ENCODE peak calls at places on chromosomes 12 and 14, in five cellular contexts. I is lower lobe of right lung, W is fibroblast of pulmonary artery, L is endothelial cell, X is RWPE1. H is an unnamed sample.
A peak's percentile ranks its signal among the peaks of the same experiment; 100 is the strongest.

GRCh38 chr12:64171715-64172114 is 50.4 kb downstream of the KICS2 start:
- DNase-seq in I (no peak), W (peak; percentile 35), L (no peak), X (no peak), H (no peak)

GRCh38 chr14:62736426-62737043 is 308.7 kb downstream of the KCNH5 start:
- DNase-seq in I (no peak), W (no peak), L (no peak), X (no peak), H (no peak)

GRCh38 chr14:56810341-56810740 is at the start of gene OTX2:
- DNase-seq in I (no peak), W (no peak), L (peak; percentile 15), X (no peak), H (no peak)

GRCh38 chr12:12470751-12471300 is 91.8 kb downstream of the DUSP16 start:
- DNase-seq in I (no peak), W (no peak), L (no peak), X (no peak), H (no peak)

GRCh38 chr12:132711169-132711843 is 664 bp downstream of the PGAM5 start:
- DNase-seq in I (no peak), W (peak; percentile 16), L (peak; percentile 33), X (no peak), H (no peak)

GRCh38 chr12:119417440-119417839 is 82.9 kb downstream of the CCDC60 start:
- DNase-seq in I (no peak), W (no peak), L (no peak), X (no peak), H (no peak)

GRCh38 chr14:37618498-37619041 is 23.1 kb downstream of the TTC6 start:
- DNase-seq in I (no peak), W (no peak), L (no peak), X (no peak), H (no peak)

GRCh38 chr12:23906329-23906728 is 43.1 kb downstream of the SOX5 start:
- DNase-seq in I (no peak), W (peak; percentile 55), L (no peak), X (peak; percentile 1), H (no peak)

GRCh38 chr12:3313655-3314305 is 177.2 kb upstream of the PRMT8 start:
- DNase-seq in I (no peak), W (peak; percentile 14), L (peak; percentile 50), X (peak; percentile 17), H (no peak)

GRCh38 chr12:29672580-29672979 is 111.2 kb downstream of the TMTC1 start:
- DNase-seq in I (no peak), W (no peak), L (no peak), X (no peak), H (no peak)

GRCh38 chr12:67659296-67659695 is 10.8 kb downstream of the DYRK2 start:
- DNase-seq in I (no peak), W (no peak), L (no peak), X (no peak), H (no peak)

GRCh38 chr12:102781117-102781516 is 135.9 kb downstream of the PAH start:
- DNase-seq in I (no peak), W (no peak), L (no peak), X (no peak), H (no peak)

GRCh38 chr12:103679771-103680170 is 92.7 kb downstream of the STAB2 start:
- DNase-seq in I (no peak), W (no peak), L (no peak), X (no peak), H (no peak)

GRCh38 chr14:30227871-30228270 is 300.2 kb upstream of the PRKD1 start:
- DNase-seq in I (no peak), W (peak; percentile 62), L (no peak), X (peak; percentile 64), H (no peak)

GRCh38 chr12:106601031-106601430 is 18.2 kb downstream of the RFX4 start:
- DNase-seq in I (no peak), W (no peak), L (no peak), X (no peak), H (no peak)

GRCh38 chr12:106601548-106601947 is 18.7 kb downstream of the RFX4 start:
- DNase-seq in I (no peak), W (no peak), L (no peak), X (no peak), H (no peak)

GRCh38 chr12:106598003-106598402 is 15.2 kb downstream of the RFX4 start:
- DNase-seq in I (no peak), W (no peak), L (no peak), X (no peak), H (no peak)

GRCh38 chr12:106600503-106600902 is 17.7 kb downstream of the RFX4 start:
- DNase-seq in I (no peak), W (no peak), L (no peak), X (no peak), H (no peak)

GRCh38 chr12:106599302-106599701 is 16.5 kb downstream of the RFX4 start:
- DNase-seq in I (no peak), W (no peak), L (no peak), X (no peak), H (no peak)
- TF ChIP-seq CTCF in I (no peak), W (no peak), L (no peak), X (no peak), H (no peak)

DNA sequence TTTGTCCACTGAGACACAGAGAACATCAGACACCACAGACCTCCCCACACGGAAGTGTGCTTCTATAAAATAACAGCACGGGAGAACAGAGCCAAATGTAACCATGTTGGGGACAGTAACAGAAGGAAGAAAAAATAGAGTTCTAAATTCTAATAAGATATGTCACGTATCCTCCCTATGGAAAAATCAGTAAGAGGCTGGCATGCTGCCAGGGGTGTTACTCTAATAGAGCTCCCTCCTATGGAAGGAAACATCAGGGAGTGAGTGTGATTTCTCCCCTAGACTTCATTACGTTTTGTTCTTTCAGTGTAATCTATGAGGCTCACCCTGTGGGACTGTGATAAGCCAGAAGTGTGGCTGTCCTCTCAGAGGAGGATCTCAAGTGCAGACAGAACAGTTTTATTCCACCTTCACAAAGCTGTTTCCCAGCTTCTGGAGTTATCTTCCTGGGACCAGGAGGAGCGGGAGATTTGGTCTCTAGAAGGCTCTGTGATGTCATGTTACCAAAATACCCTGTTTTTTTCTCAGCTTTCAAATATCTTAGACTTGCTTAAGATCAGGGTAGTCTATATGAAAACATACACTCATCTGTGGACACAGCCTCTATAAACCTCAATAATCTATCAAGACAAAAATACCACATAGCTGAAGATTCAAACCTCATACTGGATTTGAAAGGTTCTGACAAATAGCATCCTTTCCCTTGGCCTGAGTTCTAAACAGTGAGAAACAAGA is 69.3 kb downstream of the ZFC3H1 start:
- DNase-seq in I (no peak), W (peak; percentile 68), L (no peak), X (no peak), H (no peak)
- TF ChIP-seq CTCF in I (no peak), W (peak; percentile 13), L (no peak), X (no peak), H (no peak)

GRCh38 chr12:127685476-127686234 is 581.3 kb upstream of the TMEM132C start:
- DNase-seq in I (no peak), W (no peak), L (no peak), X (no peak), H (no peak)

GRCh38 chr12:127688901-127689428 is 578.0 kb upstream of the TMEM132C start:
- DNase-seq in I (no peak), W (no peak), L (no peak), X (no peak), H (no peak)

GRCh38 chr12:127690161-127690560 is 576.8 kb upstream of the TMEM132C start:
- DNase-seq in I (no peak), W (no peak), L (no peak), X (no peak), H (no peak)
- TF ChIP-seq CTCF in I (no peak), W (peak; percentile 5), L (no peak), X (no peak), H (peak; percentile 66)

GRCh38 chr14:99040711-99041110 is 231.3 kb downstream of the BCL11B start:
- DNase-seq in I (no peak), W (no peak), L (no peak), X (no peak), H (no peak)

GRCh38 chr14:99039316-99040041 is 232.5 kb downstream of the BCL11B start:
- DNase-seq in I (no peak), W (no peak), L (no peak), X (no peak), H (no peak)

GRCh38 chr14:99041141-99041819 is 230.7 kb downstream of the BCL11B start:
- DNase-seq in I (no peak), W (no peak), L (no peak), X (no peak), H (no peak)

GRCh38 chr14:99038401-99038800 is 233.6 kb downstream of the BCL11B start:
- DNase-seq in I (no peak), W (peak; percentile 5), L (no peak), X (no peak), H (no peak)

GRCh38 chr14:99040047-99040446 is 231.9 kb downstream of the BCL11B start:
- DNase-seq in I (no peak), W (no peak), L (no peak), X (no peak), H (no peak)
- TF ChIP-seq CTCF in I (no peak), W (no peak), L (no peak), X (no peak), H (no peak)

DNA sequence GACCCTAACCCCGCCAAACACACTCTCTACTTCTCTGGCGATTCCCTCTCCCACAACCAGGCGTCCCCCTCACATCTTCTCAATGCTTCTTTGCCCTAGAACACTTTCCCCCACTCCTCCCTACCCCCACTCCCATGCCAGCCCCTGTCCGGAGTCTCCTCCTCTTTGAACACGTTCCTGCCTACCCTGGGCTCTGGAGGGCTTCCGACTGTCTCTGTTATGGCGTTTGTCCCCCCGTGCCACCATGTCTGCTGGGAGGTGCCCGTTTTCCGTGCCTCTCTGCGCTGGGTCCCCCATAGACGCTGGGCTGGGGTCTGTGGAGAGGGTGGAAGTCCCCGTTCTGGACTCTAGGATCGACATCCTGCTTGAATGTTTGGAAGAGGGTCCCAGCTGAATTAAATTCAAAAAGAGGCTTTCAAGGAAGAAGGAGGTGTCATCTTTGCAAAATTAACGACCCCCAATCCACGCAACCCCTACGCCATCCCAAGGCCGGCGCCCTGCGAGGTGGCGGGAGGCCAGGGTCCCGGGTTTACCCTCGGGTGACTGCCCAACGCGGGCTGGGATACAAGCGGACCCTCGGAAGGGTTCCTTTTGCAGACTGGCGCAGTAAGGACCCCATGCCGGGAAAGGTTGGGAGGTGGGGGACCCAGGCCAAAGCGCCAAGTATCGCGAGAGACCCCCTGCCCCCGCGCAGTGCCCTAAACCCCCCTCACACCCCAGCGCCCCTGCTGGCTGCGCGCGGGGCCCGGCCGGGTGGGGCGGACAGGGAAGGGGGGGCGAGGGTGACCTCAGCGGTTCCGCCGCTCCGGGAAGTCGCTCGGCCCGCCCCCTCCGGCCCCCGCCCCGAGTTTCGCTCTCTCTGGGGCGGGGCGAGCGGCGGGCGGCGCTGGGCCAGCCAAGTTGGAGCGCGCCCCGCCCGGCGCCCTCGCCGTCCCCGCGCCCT is 973 bp upstream of the ZBTB42 start:
- DNase-seq in I (peak; percentile 94), W (peak; percentile 73), L (peak; percentile 72), X (peak; percentile 65), H (no peak)
- TF ChIP-seq CTCF in I (peak; percentile 52), W (peak; percentile 26), L (no peak), X (peak; percentile 36), H (peak; percentile 38)

H was measured in osteocyte.